ENCODE peak calls at places on chromosomes 13 and 19, in seven cellular contexts. One of them, this sample, is unnamed.

GRCh38 chr19:58021541-58022282 is 12.1 kb upstream of the ZSCAN1 start:
- DNase-seq in stimulated activated CD8-positive, alpha-beta memory T cell treated with anti-CD3 and anti-CD28 coated beads, Interleukin-2, amount 100 ng/mL, for 1 hour: no peak
- DNase-seq in BJ: no peak
- DNase-seq in GF-D8: no peak
- DNase-seq in natural killer cell treated with Interleukin-12 subunit alpha and Interleukin-12 subunit beta and Interleukin-15 and Interleukin-18, amount 100 ng/mL, for 72 hours: peak
- DNase-seq in Peyer's patch: peak
- DNase-seq in AG20443: peak
- DNase-seq in this sample: no peak

GRCh38 chr19:8209111-8209964 is at the start of gene CERS4:
- DNase-seq in BJ: no peak
- DNase-seq in AG20443: peak
- DNase-seq in stimulated activated CD8-positive, alpha-beta memory T cell treated with anti-CD3 and anti-CD28 coated beads, Interleukin-2, amount 100 ng/mL, for 1 hour: peak
- DNase-seq in GF-D8: no peak
- DNase-seq in Peyer's patch: peak
- DNase-seq in natural killer cell treated with Interleukin-12 subunit alpha and Interleukin-12 subunit beta and Interleukin-15 and Interleukin-18, amount 100 ng/mL, for 72 hours: peak
- DNase-seq in this sample: no peak

GRCh38 chr19:16470911-16471811 is 609 bp downstream of the EPS15L1 start:
- DNase-seq in GF-D8: no peak
- DNase-seq in BJ: no peak
- DNase-seq in Peyer's patch: no peak
- DNase-seq in natural killer cell treated with Interleukin-12 subunit alpha and Interleukin-12 subunit beta and Interleukin-15 and Interleukin-18, amount 100 ng/mL, for 72 hours: no peak
- DNase-seq in AG20443: peak
- DNase-seq in stimulated activated CD8-positive, alpha-beta memory T cell treated with anti-CD3 and anti-CD28 coated beads, Interleukin-2, amount 100 ng/mL, for 1 hour: no peak
- DNase-seq in this sample: no peak

GRCh38 chr19:40378509-40378908 is 11.5 kb downstream of the HIPK4 start:
- DNase-seq in Peyer's patch: no peak
- DNase-seq in GF-D8: no peak
- DNase-seq in natural killer cell treated with Interleukin-12 subunit alpha and Interleukin-12 subunit beta and Interleukin-15 and Interleukin-18, amount 100 ng/mL, for 72 hours: no peak
- DNase-seq in AG20443: no peak
- DNase-seq in stimulated activated CD8-positive, alpha-beta memory T cell treated with anti-CD3 and anti-CD28 coated beads, Interleukin-2, amount 100 ng/mL, for 1 hour: no peak
- DNase-seq in BJ: no peak
- DNase-seq in this sample: no peak

GRCh38 chr13:23668557-23668956 is 98.3 kb downstream of the TNFRSF19 start:
- DNase-seq in stimulated activated CD8-positive, alpha-beta memory T cell treated with anti-CD3 and anti-CD28 coated beads, Interleukin-2, amount 100 ng/mL, for 1 hour: no peak
- DNase-seq in AG20443: peak
- DNase-seq in BJ: no peak
- DNase-seq in Peyer's patch: no peak
- DNase-seq in GF-D8: no peak
- DNase-seq in natural killer cell treated with Interleukin-12 subunit alpha and Interleukin-12 subunit beta and Interleukin-15 and Interleukin-18, amount 100 ng/mL, for 72 hours: no peak
- DNase-seq in this sample: no peak

GRCh38 chr19:51531349-51532315 is at the start of gene SIGLEC6:
- DNase-seq in AG20443: no peak
- DNase-seq in natural killer cell treated with Interleukin-12 subunit alpha and Interleukin-12 subunit beta and Interleukin-15 and Interleukin-18, amount 100 ng/mL, for 72 hours: no peak
- DNase-seq in GF-D8: peak
- DNase-seq in BJ: no peak
- DNase-seq in Peyer's patch: peak
- DNase-seq in stimulated activated CD8-positive, alpha-beta memory T cell treated with anti-CD3 and anti-CD28 coated beads, Interleukin-2, amount 100 ng/mL, for 1 hour: no peak
- DNase-seq in this sample: no peak

GRCh38 chr13:74889321-74889720 is 592.6 kb downstream of the TBC1D4 start:
- DNase-seq in natural killer cell treated with Interleukin-12 subunit alpha and Interleukin-12 subunit beta and Interleukin-15 and Interleukin-18, amount 100 ng/mL, for 72 hours: no peak
- DNase-seq in AG20443: no peak
- DNase-seq in Peyer's patch: no peak
- DNase-seq in stimulated activated CD8-positive, alpha-beta memory T cell treated with anti-CD3 and anti-CD28 coated beads, Interleukin-2, amount 100 ng/mL, for 1 hour: no peak
- DNase-seq in BJ: no peak
- DNase-seq in GF-D8: no peak
- DNase-seq in this sample: no peak

GRCh38 chr19:33429891-33430673 is 56.6 kb downstream of the CEBPG start:
- DNase-seq in stimulated activated CD8-positive, alpha-beta memory T cell treated with anti-CD3 and anti-CD28 coated beads, Interleukin-2, amount 100 ng/mL, for 1 hour: no peak
- DNase-seq in natural killer cell treated with Interleukin-12 subunit alpha and Interleukin-12 subunit beta and Interleukin-15 and Interleukin-18, amount 100 ng/mL, for 72 hours: peak
- DNase-seq in AG20443: no peak
- DNase-seq in Peyer's patch: no peak
- DNase-seq in BJ: no peak
- DNase-seq in GF-D8: no peak
- DNase-seq in this sample: no peak

GRCh38 chr13:48858122-48858521 is 117.6 kb upstream of the FNDC3A start:
- DNase-seq in natural killer cell treated with Interleukin-12 subunit alpha and Interleukin-12 subunit beta and Interleukin-15 and Interleukin-18, amount 100 ng/mL, for 72 hours: no peak
- DNase-seq in GF-D8: peak
- DNase-seq in Peyer's patch: no peak
- DNase-seq in stimulated activated CD8-positive, alpha-beta memory T cell treated with anti-CD3 and anti-CD28 coated beads, Interleukin-2, amount 100 ng/mL, for 1 hour: no peak
- DNase-seq in BJ: no peak
- DNase-seq in AG20443: no peak
- DNase-seq in this sample: no peak

GRCh38 chr19:19179548-19180441 is 9.7 kb upstream of the MEF2B start:
- DNase-seq in BJ: no peak
- DNase-seq in Peyer's patch: no peak
- DNase-seq in AG20443: no peak
- DNase-seq in natural killer cell treated with Interleukin-12 subunit alpha and Interleukin-12 subunit beta and Interleukin-15 and Interleukin-18, amount 100 ng/mL, for 72 hours: no peak
- DNase-seq in stimulated activated CD8-positive, alpha-beta memory T cell treated with anti-CD3 and anti-CD28 coated beads, Interleukin-2, amount 100 ng/mL, for 1 hour: no peak
- DNase-seq in GF-D8: no peak
- DNase-seq in this sample: no peak

GRCh38 chr13:75194717-75195116 is 287.3 kb downstream of the TBC1D4 start:
- DNase-seq in stimulated activated CD8-positive, alpha-beta memory T cell treated with anti-CD3 and anti-CD28 coated beads, Interleukin-2, amount 100 ng/mL, for 1 hour: no peak
- DNase-seq in AG20443: no peak
- DNase-seq in GF-D8: no peak
- DNase-seq in natural killer cell treated with Interleukin-12 subunit alpha and Interleukin-12 subunit beta and Interleukin-15 and Interleukin-18, amount 100 ng/mL, for 72 hours: no peak
- DNase-seq in BJ: no peak
- DNase-seq in Peyer's patch: no peak
- DNase-seq in this sample: no peak

GRCh38 chr19:373391-374182 is 29.0 kb upstream of the MIER2 start:
- DNase-seq in GF-D8: no peak
- DNase-seq in AG20443: no peak
- DNase-seq in BJ: no peak
- DNase-seq in natural killer cell treated with Interleukin-12 subunit alpha and Interleukin-12 subunit beta and Interleukin-15 and Interleukin-18, amount 100 ng/mL, for 72 hours: no peak
- DNase-seq in stimulated activated CD8-positive, alpha-beta memory T cell treated with anti-CD3 and anti-CD28 coated beads, Interleukin-2, amount 100 ng/mL, for 1 hour: no peak
- DNase-seq in Peyer's patch: no peak
- DNase-seq in this sample: no peak

GRCh38 chr19:49636230-49636932 is 3.6 kb downstream of the RRAS start:
- DNase-seq in stimulated activated CD8-positive, alpha-beta memory T cell treated with anti-CD3 and anti-CD28 coated beads, Interleukin-2, amount 100 ng/mL, for 1 hour: no peak
- DNase-seq in natural killer cell treated with Interleukin-12 subunit alpha and Interleukin-12 subunit beta and Interleukin-15 and Interleukin-18, amount 100 ng/mL, for 72 hours: no peak
- DNase-seq in AG20443: no peak
- DNase-seq in Peyer's patch: no peak
- DNase-seq in GF-D8: no peak
- DNase-seq in BJ: no peak
- DNase-seq in this sample: no peak

GRCh38 chr13:33205804-33206221 is 79.7 kb downstream of the STARD13 start:
- DNase-seq in stimulated activated CD8-positive, alpha-beta memory T cell treated with anti-CD3 and anti-CD28 coated beads, Interleukin-2, amount 100 ng/mL, for 1 hour: no peak
- DNase-seq in natural killer cell treated with Interleukin-12 subunit alpha and Interleukin-12 subunit beta and Interleukin-15 and Interleukin-18, amount 100 ng/mL, for 72 hours: no peak
- DNase-seq in AG20443: no peak
- DNase-seq in BJ: no peak
- DNase-seq in Peyer's patch: no peak
- DNase-seq in GF-D8: no peak
- DNase-seq in this sample: no peak

GRCh38 chr13:44854264-44855060 is 134.8 kb downstream of the NUFIP1 start:
- DNase-seq in stimulated activated CD8-positive, alpha-beta memory T cell treated with anti-CD3 and anti-CD28 coated beads, Interleukin-2, amount 100 ng/mL, for 1 hour: no peak
- DNase-seq in AG20443: no peak
- DNase-seq in GF-D8: no peak
- DNase-seq in natural killer cell treated with Interleukin-12 subunit alpha and Interleukin-12 subunit beta and Interleukin-15 and Interleukin-18, amount 100 ng/mL, for 72 hours: no peak
- DNase-seq in BJ: no peak
- DNase-seq in Peyer's patch: no peak
- DNase-seq in this sample: no peak

GRCh38 chr19:14632286-14632685 is 42.4 kb downstream of the ADGRE3 start:
- DNase-seq in Peyer's patch: no peak
- DNase-seq in stimulated activated CD8-positive, alpha-beta memory T cell treated with anti-CD3 and anti-CD28 coated beads, Interleukin-2, amount 100 ng/mL, for 1 hour: no peak
- DNase-seq in AG20443: no peak
- DNase-seq in natural killer cell treated with Interleukin-12 subunit alpha and Interleukin-12 subunit beta and Interleukin-15 and Interleukin-18, amount 100 ng/mL, for 72 hours: no peak
- DNase-seq in GF-D8: no peak
- DNase-seq in BJ: no peak
- DNase-seq in this sample: no peak

GRCh38 chr13:90801621-90802020 is 545.9 kb upstream of the MIR17HG start:
- DNase-seq in BJ: no peak
- DNase-seq in stimulated activated CD8-positive, alpha-beta memory T cell treated with anti-CD3 and anti-CD28 coated beads, Interleukin-2, amount 100 ng/mL, for 1 hour: no peak
- DNase-seq in AG20443: no peak
- DNase-seq in GF-D8: no peak
- DNase-seq in Peyer's patch: no peak
- DNase-seq in natural killer cell treated with Interleukin-12 subunit alpha and Interleukin-12 subunit beta and Interleukin-15 and Interleukin-18, amount 100 ng/mL, for 72 hours: no peak
- DNase-seq in this sample: no peak

GRCh38 chr13:99978781-99979452 is 2.7 kb upstream of the ZIC2 start:
- DNase-seq in natural killer cell treated with Interleukin-12 subunit alpha and Interleukin-12 subunit beta and Interleukin-15 and Interleukin-18, amount 100 ng/mL, for 72 hours: no peak
- DNase-seq in stimulated activated CD8-positive, alpha-beta memory T cell treated with anti-CD3 and anti-CD28 coated beads, Interleukin-2, amount 100 ng/mL, for 1 hour: no peak
- DNase-seq in AG20443: no peak
- DNase-seq in Peyer's patch: no peak
- DNase-seq in GF-D8: no peak
- DNase-seq in BJ: no peak
- DNase-seq in this sample: no peak

GRCh38 chr19:43901395-43902390 is 33.4 kb downstream of the ZNF45 start:
- DNase-seq in natural killer cell treated with Interleukin-12 subunit alpha and Interleukin-12 subunit beta and Interleukin-15 and Interleukin-18, amount 100 ng/mL, for 72 hours: peak
- DNase-seq in stimulated activated CD8-positive, alpha-beta memory T cell treated with anti-CD3 and anti-CD28 coated beads, Interleukin-2, amount 100 ng/mL, for 1 hour: peak
- DNase-seq in GF-D8: peak
- DNase-seq in Peyer's patch: peak
- DNase-seq in AG20443: peak
- DNase-seq in BJ: peak
- DNase-seq in this sample: peak

GRCh38 chr19:18543814-18544475 is 572 bp upstream of the FKBP8 start:
- DNase-seq in BJ: no peak
- DNase-seq in AG20443: peak
- DNase-seq in GF-D8: peak
- DNase-seq in Peyer's patch: peak
- DNase-seq in natural killer cell treated with Interleukin-12 subunit alpha and Interleukin-12 subunit beta and Interleukin-15 and Interleukin-18, amount 100 ng/mL, for 72 hours: peak
- DNase-seq in stimulated activated CD8-positive, alpha-beta memory T cell treated with anti-CD3 and anti-CD28 coated beads, Interleukin-2, amount 100 ng/mL, for 1 hour: peak
- DNase-seq in this sample: no peak

GRCh38 chr13:71304861-71305260 is 562.1 kb downstream of the DACH1 start:
- DNase-seq in natural killer cell treated with Interleukin-12 subunit alpha and Interleukin-12 subunit beta and Interleukin-15 and Interleukin-18, amount 100 ng/mL, for 72 hours: no peak
- DNase-seq in BJ: no peak
- DNase-seq in AG20443: no peak
- DNase-seq in GF-D8: no peak
- DNase-seq in Peyer's patch: no peak
- DNase-seq in stimulated activated CD8-positive, alpha-beta memory T cell treated with anti-CD3 and anti-CD28 coated beads, Interleukin-2, amount 100 ng/mL, for 1 hour: no peak
- DNase-seq in this sample: no peak

GRCh38 chr13:91347996-91348905 is 764 bp downstream of the MIR17HG start:
- DNase-seq in GF-D8: no peak
- DNase-seq in Peyer's patch: peak
- DNase-seq in natural killer cell treated with Interleukin-12 subunit alpha and Interleukin-12 subunit beta and Interleukin-15 and Interleukin-18, amount 100 ng/mL, for 72 hours: peak
- DNase-seq in stimulated activated CD8-positive, alpha-beta memory T cell treated with anti-CD3 and anti-CD28 coated beads, Interleukin-2, amount 100 ng/mL, for 1 hour: peak
- DNase-seq in BJ: no peak
- DNase-seq in AG20443: peak
- DNase-seq in this sample: no peak

GRCh38 chr13:110349239-110349638 is 42.2 kb downstream of the COL4A2 start:
- DNase-seq in Peyer's patch: no peak
- DNase-seq in GF-D8: no peak
- DNase-seq in natural killer cell treated with Interleukin-12 subunit alpha and Interleukin-12 subunit beta and Interleukin-15 and Interleukin-18, amount 100 ng/mL, for 72 hours: no peak
- DNase-seq in AG20443: no peak
- DNase-seq in stimulated activated CD8-positive, alpha-beta memory T cell treated with anti-CD3 and anti-CD28 coated beads, Interleukin-2, amount 100 ng/mL, for 1 hour: no peak
- DNase-seq in BJ: no peak
- DNase-seq in this sample: no peak

GRCh38 chr13:18991054-18991453 is 190.6 kb downstream of the TUBA3C start:
- DNase-seq in natural killer cell treated with Interleukin-12 subunit alpha and Interleukin-12 subunit beta and Interleukin-15 and Interleukin-18, amount 100 ng/mL, for 72 hours: no peak
- DNase-seq in stimulated activated CD8-positive, alpha-beta memory T cell treated with anti-CD3 and anti-CD28 coated beads, Interleukin-2, amount 100 ng/mL, for 1 hour: no peak
- DNase-seq in Peyer's patch: no peak
- DNase-seq in AG20443: no peak
- DNase-seq in BJ: no peak
- DNase-seq in GF-D8: no peak
- DNase-seq in this sample: no peak

GRCh38 chr19:919157-920050 is 2.3 kb downstream of the KISS1R start:
- DNase-seq in BJ: no peak
- DNase-seq in natural killer cell treated with Interleukin-12 subunit alpha and Interleukin-12 subunit beta and Interleukin-15 and Interleukin-18, amount 100 ng/mL, for 72 hours: no peak
- DNase-seq in AG20443: no peak
- DNase-seq in Peyer's patch: peak
- DNase-seq in stimulated activated CD8-positive, alpha-beta memory T cell treated with anti-CD3 and anti-CD28 coated beads, Interleukin-2, amount 100 ng/mL, for 1 hour: no peak
- DNase-seq in GF-D8: no peak
- DNase-seq in this sample: no peak

GRCh38 chr19:3403489-3404323 is 37.3 kb downstream of the NFIC start:
- DNase-seq in natural killer cell treated with Interleukin-12 subunit alpha and Interleukin-12 subunit beta and Interleukin-15 and Interleukin-18, amount 100 ng/mL, for 72 hours: no peak
- DNase-seq in stimulated activated CD8-positive, alpha-beta memory T cell treated with anti-CD3 and anti-CD28 coated beads, Interleukin-2, amount 100 ng/mL, for 1 hour: no peak
- DNase-seq in Peyer's patch: peak
- DNase-seq in BJ: peak
- DNase-seq in AG20443: peak
- DNase-seq in GF-D8: no peak
- DNase-seq in this sample: no peak

GRCh38 chr19:57850553-57851017 is 926 bp downstream of the ZNF587 start:
- DNase-seq in stimulated activated CD8-positive, alpha-beta memory T cell treated with anti-CD3 and anti-CD28 coated beads, Interleukin-2, amount 100 ng/mL, for 1 hour: no peak
- DNase-seq in GF-D8: no peak
- DNase-seq in BJ: no peak
- DNase-seq in AG20443: peak
- DNase-seq in Peyer's patch: no peak
- DNase-seq in natural killer cell treated with Interleukin-12 subunit alpha and Interleukin-12 subunit beta and Interleukin-15 and Interleukin-18, amount 100 ng/mL, for 72 hours: no peak
- DNase-seq in this sample: peak

GRCh38 chr19:45780146-45780447 is 2.2 kb downstream of the DMPK start:
- DNase-seq in stimulated activated CD8-positive, alpha-beta memory T cell treated with anti-CD3 and anti-CD28 coated beads, Interleukin-2, amount 100 ng/mL, for 1 hour: no peak
- DNase-seq in natural killer cell treated with Interleukin-12 subunit alpha and Interleukin-12 subunit beta and Interleukin-15 and Interleukin-18, amount 100 ng/mL, for 72 hours: no peak
- DNase-seq in Peyer's patch: no peak
- DNase-seq in AG20443: no peak
- DNase-seq in BJ: no peak
- DNase-seq in GF-D8: no peak
- DNase-seq in this sample: no peak

GRCh38 chr13:22252281-22252830 is 581.5 kb downstream of the FGF9 start:
- DNase-seq in stimulated activated CD8-positive, alpha-beta memory T cell treated with anti-CD3 and anti-CD28 coated beads, Interleukin-2, amount 100 ng/mL, for 1 hour: no peak
- DNase-seq in GF-D8: no peak
- DNase-seq in AG20443: no peak
- DNase-seq in natural killer cell treated with Interleukin-12 subunit alpha and Interleukin-12 subunit beta and Interleukin-15 and Interleukin-18, amount 100 ng/mL, for 72 hours: no peak
- DNase-seq in BJ: no peak
- DNase-seq in Peyer's patch: no peak
- DNase-seq in this sample: no peak